ENCODE peak calls at places on chromosomes 12 and 14, in six cellular contexts. M is Peyer's patch, B is kidney, S is gastrocnemius medialis, C is BE2C, V is tibial artery. N is an unnamed sample. For H3K4me1, the result is how much of the 10 kb centered on the place peaks cover.

GRCh38 chr14:37616853-37617252 is 21.4 kb downstream of the TTC6 start:
- DNase-seq in V (no peak), B (no peak), S (no peak), M (no peak), C (no peak), N (no peak)

GRCh38 chr12:1572731-1573130 is 21.6 kb downstream of the FBXL14 start:
- DNase-seq in S (no peak), C (no peak), V (no peak), M (no peak), B (no peak), N (no peak)

GRCh38 chr12:1562813-1563412 is 31.5 kb downstream of the FBXL14 start:
- DNase-seq in V (no peak), M (no peak), C (no peak), S (no peak), B (no peak), N (no peak)

GRCh38 chr14:83217492-83217891 is 1683.8 kb upstream of the SEL1L start:
- DNase-seq in B (peak), M (no peak), C (no peak), S (no peak), V (no peak), N (no peak)

GRCh38 chr12:16352481-16352880 is 5.0 kb downstream of the MGST1 start:
- DNase-seq in C (no peak), S (no peak), B (no peak), M (no peak), V (no peak), N (no peak)

GRCh38 chr14:55832974-55833373 is 253.0 kb downstream of the KTN1 start:
- DNase-seq in S (no peak), M (no peak), V (no peak), C (no peak), B (no peak), N (no peak)

GRCh38 chr14:30915596-30915995 is 41.2 kb downstream of the COCH start:
- DNase-seq in M (no peak), V (no peak), S (no peak), C (no peak), B (no peak), N (no peak)

GRCh38 chr12:42560977-42561376 is 28.6 kb downstream of the PRICKLE1 start:
- DNase-seq in C (no peak), B (no peak), S (no peak), M (no peak), V (no peak), N (no peak)

GRCh38 chr12:63815482-63815852 is 29.0 kb upstream of the SRGAP1 start:
- DNase-seq in S (no peak), C (no peak), M (no peak), B (no peak), V (no peak), N (no peak)

GRCh38 chr12:2477009-2477766 is 317.6 kb upstream of the FKBP4 start:
- DNase-seq in B (no peak), S (no peak), C (no peak), M (no peak), V (no peak), N (no peak)

GRCh38 chr14:61656341-61656740 is 39.0 kb upstream of the HIF1A start:
- DNase-seq in C (no peak), V (no peak), M (no peak), B (no peak), S (no peak), N (no peak)

GRCh38 chr12:93089805-93090569 is 160.9 kb upstream of the EEA1 start:
- DNase-seq in V (no peak), M (no peak), C (no peak), B (no peak), S (no peak), N (no peak)

GRCh38 chr12:31521972-31522371 is 69.0 kb downstream of the DENND5B start:
- DNase-seq in B (no peak), V (no peak), C (no peak), S (no peak), M (no peak), N (no peak)

GRCh38 chr14:101715209-101716076 is 46.1 kb upstream of the PPP2R5C start:
- DNase-seq in S (no peak), C (no peak), V (peak), B (no peak), M (peak), N (no peak)

GRCh38 chr12:27984275-27984674 is 11.7 kb upstream of the PTHLH start:
- DNase-seq in B (no peak), C (no peak), V (no peak), M (no peak), S (no peak), N (no peak)

GRCh38 chr12:10175849-10176641 is 2.8 kb upstream of the TMEM52B start:
- DNase-seq in C (no peak), B (no peak), M (no peak), V (no peak), S (no peak), N (no peak)

GRCh38 chr14:54856152-54856551 is 46.5 kb downstream of the GCH1 start:
- DNase-seq in S (no peak), V (no peak), B (no peak), C (no peak), M (no peak), N (no peak)

GRCh38 chr12:54292931-54293241 is 7.9 kb downstream of the NFE2 start:
- DNase-seq in B (no peak), S (no peak), M (no peak), C (no peak), V (no peak), N (no peak)

GRCh38 chr14:83765200-83765599 is 1764.7 kb upstream of the FLRT2 start:
- DNase-seq in V (no peak), C (no peak), S (no peak), B (no peak), M (no peak), N (no peak)

GRCh38 chr14:104550340-104550848 is 29.2 kb upstream of the C14orf180 start:
- DNase-seq in B (peak), V (peak), S (no peak), C (no peak), M (no peak), N (no peak)

GRCh38 chr12:119229837-119230236 is 51.1 kb downstream of the HSPB8 start:
- DNase-seq in B (no peak), C (peak), S (peak), V (no peak), M (no peak), N (no peak)

GRCh38 chr12:113847856-113848255 is 118.3 kb downstream of the RBM19 start:
- DNase-seq in M (no peak), V (no peak), B (no peak), S (no peak), C (no peak), N (no peak)

GRCh38 chr12:93226356-93226755 is 151.4 kb upstream of the NUDT4 start:
- DNase-seq in V (no peak), M (no peak), C (no peak), S (no peak), B (no peak), N (no peak)

GRCh38 chr14:40581264-40581663 is 1025.4 kb upstream of the LRFN5 start:
- DNase-seq in C (no peak), M (no peak), S (no peak), B (no peak), V (no peak), N (no peak)

GRCh38 chr12:78210894-78211302 is 380.2 kb downstream of the NAV3 start:
- DNase-seq in S (no peak), C (no peak), M (no peak), B (peak), V (no peak), N (no peak)

GRCh38 chr14:98494582-98494981 is 777.4 kb downstream of the BCL11B start:
- DNase-seq in B (no peak), C (no peak), S (no peak), M (no peak), V (no peak), N (no peak)

GRCh38 chr12:62660763-62661162 is 194.1 kb downstream of the MON2 start:
- DNase-seq in V (no peak), S (no peak), C (no peak), M (no peak), B (no peak), N (no peak)

GRCh38 chr12:131901431-131902331 is 7.3 kb downstream of the ULK1 start:
- DNase-seq in M (no peak), S (peak), V (peak), B (peak), C (peak), N (peak)
- H3K4me1 ChIP-seq in M (under half), S (half or more), V (under half), B (under half), C (under half), N (under half)

GRCh38 chr12:94948232-94948810 is 55.2 kb downstream of the NDUFA12 start:
- DNase-seq in C (no peak), S (no peak), V (no peak), B (no peak), M (no peak), N (no peak)

GRCh38 chr12:94954029-94954685 is 49.3 kb downstream of the NDUFA12 start:
- DNase-seq in S (peak), C (no peak), V (no peak), B (no peak), M (no peak), N (no peak)

GRCh38 chr12:94955193-94955592 is 48.3 kb downstream of the NDUFA12 start:
- DNase-seq in S (no peak), M (no peak), B (no peak), C (no peak), V (no peak), N (no peak)

GRCh38 chr12:94951071-94951639 is 52.3 kb downstream of the NDUFA12 start:
- DNase-seq in V (no peak), B (no peak), C (no peak), S (no peak), M (no peak), N (no peak)

GRCh38 chr12:94952325-94952724 is 51.2 kb downstream of the NDUFA12 start:
- DNase-seq in V (no peak), M (no peak), C (no peak), B (no peak), S (no peak), N (no peak)
- H3K4me1 ChIP-seq in V (under half), M (under half), C (under half), B (under half), S (under half), N (under half)

DNA sequence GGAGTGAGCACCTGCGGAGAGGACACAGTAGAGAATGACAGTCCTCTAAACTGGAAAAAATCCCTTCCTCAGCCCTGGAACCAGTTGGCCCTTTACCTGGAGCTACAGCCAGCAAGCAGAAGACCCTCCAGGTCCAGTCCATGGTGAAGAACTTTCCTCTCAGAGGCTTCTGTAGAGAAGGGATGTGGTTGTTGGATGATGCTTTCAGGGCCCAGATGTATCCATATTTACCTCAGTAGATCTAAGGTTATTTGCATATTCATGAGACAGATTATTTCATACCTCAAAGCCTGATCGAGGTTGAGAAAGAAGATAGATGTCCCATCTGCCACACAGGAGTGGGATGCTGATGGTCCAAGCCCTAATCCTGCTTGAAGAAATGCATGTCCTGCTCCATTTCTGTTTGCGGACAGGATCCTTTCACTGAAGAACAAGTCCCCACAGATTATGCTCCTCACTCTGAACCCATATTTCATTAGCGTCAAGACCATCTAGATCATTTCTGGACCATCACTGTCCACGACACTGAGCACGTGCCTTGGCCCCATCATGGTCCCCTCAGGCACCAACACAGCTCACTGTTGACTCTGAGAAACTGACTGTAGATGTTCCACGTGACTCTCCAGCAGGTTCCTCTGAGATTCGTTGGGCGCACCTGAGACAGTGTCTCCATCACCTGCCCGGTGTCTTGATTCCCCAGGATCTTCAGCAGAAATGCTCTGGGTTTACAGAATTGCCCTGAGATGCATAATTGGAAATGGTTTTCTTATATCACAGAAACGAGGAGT is 985.2 kb downstream of the TMEM121 start:
- DNase-seq in M (no peak), V (no peak), C (no peak), B (no peak), S (no peak), N (no peak)
- H3K4me1 ChIP-seq in M (under half), V (under half), C (under half), B (under half), S (under half), N (under half)

GRCh38 chr12:50248406-50248805 is 34.9 kb downstream of the LIMA1 start:
- DNase-seq in V (no peak), C (no peak), S (no peak), M (no peak), B (no peak), N (no peak)
- H3K4me1 ChIP-seq in V (under half), C (under half), S (under half), M (under half), B (under half), N (under half)

GRCh38 chr12:111759276-111759675 is 7.5 kb upstream of the ALDH2 start:
- DNase-seq in B (no peak), S (no peak), C (no peak), V (no peak), M (no peak), N (no peak)
- H3K4me1 ChIP-seq in B (under half), S (under half), C (under half), V (under half), M (under half), N (under half)

GRCh38 chr14:68512088-68512487 is 280.8 kb downstream of the ZFP36L1 start:
- DNase-seq in M (no peak), V (no peak), C (no peak), S (no peak), B (no peak), N (no peak)
- H3K4me1 ChIP-seq in M (under half), V (under half), C (under half), S (under half), B (under half), N (under half)

DNA sequence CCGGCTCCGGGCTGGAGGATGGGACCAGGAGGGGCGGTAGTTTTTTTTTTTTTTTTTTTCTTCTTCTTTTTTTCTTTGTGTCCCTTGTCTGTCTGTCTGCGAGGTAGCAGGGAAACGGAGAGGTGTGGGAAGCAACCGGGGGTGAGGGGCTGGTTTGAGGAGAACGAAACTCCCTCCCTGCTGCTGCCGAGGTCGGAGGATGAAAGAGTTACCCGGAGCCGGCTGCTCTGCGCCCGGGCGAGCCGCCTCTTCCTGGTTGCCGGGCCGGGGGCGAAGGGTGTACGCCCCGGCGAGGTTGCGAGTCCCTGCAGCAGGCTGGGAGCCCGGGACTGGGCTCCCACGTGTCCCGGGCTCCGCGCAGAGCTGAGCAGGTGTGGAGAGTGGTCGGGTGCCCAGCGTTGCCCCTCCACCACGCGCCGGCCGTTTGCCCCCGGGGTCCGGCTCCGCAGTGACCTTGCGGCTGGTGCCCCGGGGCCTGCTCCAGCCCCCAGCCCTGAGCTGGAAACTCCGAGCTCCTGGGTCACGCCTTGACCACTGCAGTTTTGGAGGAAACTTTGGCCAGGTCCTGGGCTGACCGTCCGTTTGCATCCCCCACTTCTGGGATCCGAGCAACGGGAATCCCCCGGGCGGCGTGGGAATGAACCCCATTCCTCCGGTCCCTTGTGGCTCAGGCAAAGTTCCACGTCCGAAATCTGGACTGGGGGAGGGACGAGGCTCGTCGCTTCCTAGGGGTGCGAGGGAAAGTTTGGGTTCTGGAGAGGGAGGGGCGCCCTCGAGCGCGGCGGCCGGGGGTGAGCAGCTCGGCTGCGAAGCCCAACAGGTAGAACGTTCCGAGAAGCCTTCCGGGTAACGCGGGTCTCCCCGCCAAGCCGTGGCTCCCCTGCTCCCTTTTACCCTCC is 1.2 kb downstream of the CHST11 start:
- DNase-seq in M (peak), C (peak), V (peak), B (peak), S (no peak), N (peak)
- H3K4me1 ChIP-seq in M (under half), C (under half), V (under half), B (under half), S (under half), N (under half)

DNA sequence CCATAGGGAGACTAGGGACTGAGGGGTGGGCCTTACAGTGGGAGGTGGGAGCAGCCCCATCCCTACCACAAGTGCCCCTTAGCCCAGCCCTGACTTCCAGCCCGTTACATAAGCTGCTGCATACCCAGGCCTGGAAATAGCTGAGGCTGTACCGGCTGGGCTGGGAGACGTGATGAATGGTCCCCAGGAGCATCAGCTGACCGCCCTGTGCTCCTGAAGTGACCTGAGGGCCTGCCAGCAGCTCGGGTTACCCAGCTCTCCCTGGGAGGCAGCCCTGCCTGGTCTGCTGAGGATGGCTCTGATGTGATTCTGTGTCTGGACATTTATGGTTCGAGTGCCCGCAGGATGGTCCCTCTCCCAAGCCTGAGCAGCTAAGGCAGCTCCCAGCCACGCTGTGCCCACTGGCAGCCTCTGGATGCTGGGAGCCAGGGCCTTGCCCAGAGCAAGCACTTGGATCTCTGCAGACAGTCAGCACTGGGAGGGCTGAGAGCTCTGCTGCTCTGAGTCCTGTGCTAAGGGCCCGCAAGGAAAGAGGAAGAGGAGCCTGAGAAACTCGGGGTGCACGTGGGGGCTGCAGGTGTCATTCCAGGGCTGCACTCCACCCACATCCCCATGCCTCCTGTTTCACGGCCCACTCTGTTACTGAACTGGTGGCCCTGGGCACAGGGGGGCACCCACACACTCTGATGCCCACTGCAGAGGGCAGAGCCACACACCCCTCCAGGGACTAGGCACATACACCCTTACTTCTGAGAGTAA is 20.5 kb downstream of the TAMALIN start:
- DNase-seq in B (no peak), C (no peak), M (no peak), S (peak), V (no peak), N (no peak)
- H3K4me1 ChIP-seq in B (under half), C (under half), M (under half), S (half or more), V (under half), N (under half)